ENCODE peak calls at places on chromosomes 3 and 15, in six cellular contexts. M is epithelial cell of esophagus, K is PC-3, G is sigmoid colon, V is hypothalamus, T is BJ. E is an unnamed sample.

GRCh38 chr15:33292718-33293307 is 18.0 kb upstream of the RYR3 start:
- DNase-seq in M (peak), K (peak), T (no peak), V (peak), G (peak), E (peak)

GRCh38 chr3:41148901-41149300 is 50.4 kb upstream of the CTNNB1 start:
- DNase-seq in T (no peak), G (no peak), M (no peak), K (no peak), V (no peak), E (no peak)

GRCh38 chr15:95169701-95170459 is 938.5 kb downstream of the MCTP2 start:
- DNase-seq in T (peak), K (no peak), M (peak), V (no peak), G (peak), E (no peak)

GRCh38 chr3:170488802-170489201 is 70.1 kb downstream of the CLDN11 start:
- DNase-seq in V (no peak), K (peak), M (peak), G (no peak), T (no peak), E (no peak)

GRCh38 chr15:52481915-52482314 is 46.8 kb downstream of the MYO5A start:
- DNase-seq in K (peak), M (peak), T (peak), V (no peak), G (no peak), E (peak)

GRCh38 chr3:54841461-54841860 is 86.4 kb downstream of the LRTM1 start:
- DNase-seq in M (no peak), V (no peak), T (no peak), G (no peak), K (no peak), E (no peak)

GRCh38 chr3:124707667-124708066 is 22.6 kb upstream of the UMPS start:
- DNase-seq in M (peak), T (no peak), V (no peak), K (peak), G (no peak), E (no peak)

GRCh38 chr3:134155456-134155855 is 95.2 kb downstream of the RYK start:
- DNase-seq in M (no peak), T (no peak), K (no peak), V (no peak), G (no peak), E (no peak)

GRCh38 chr3:88574210-88574609 is 424.5 kb downstream of the C3orf38 start:
- DNase-seq in G (no peak), T (no peak), K (no peak), V (no peak), M (no peak), E (no peak)

GRCh38 chr3:17742837-17743659 is 617 bp upstream of the TBC1D5 start:
- DNase-seq in T (peak), K (no peak), V (no peak), M (no peak), G (no peak), E (no peak)

GRCh38 chr3:155323063-155323666 is 29.7 kb upstream of the STRIT1 start:
- DNase-seq in M (peak), T (peak), V (no peak), K (peak), G (no peak), E (peak)

GRCh38 chr3:67635257-67635656 is 19.2 kb downstream of the SUCLG2 start:
- DNase-seq in T (peak), G (no peak), K (peak), V (no peak), M (peak), E (peak)

GRCh38 chr3:14598143-14598569 is 53.4 kb upstream of the CCDC174 start:
- DNase-seq in V (no peak), T (no peak), K (peak), G (no peak), M (peak), E (no peak)

GRCh38 chr3:119664850-119665379 is 4.5 kb upstream of the POPDC2 start:
- DNase-seq in T (no peak), M (peak), V (no peak), G (no peak), K (peak), E (no peak)

GRCh38 chr3:49713336-49714105 is 6.0 kb downstream of the AMIGO3 start:
- DNase-seq in T (no peak), V (no peak), M (no peak), G (peak), K (no peak), E (no peak)

GRCh38 chr3:151556591-151556990 is 95.7 kb upstream of the IGSF10 start:
- DNase-seq in K (no peak), G (no peak), M (no peak), V (no peak), T (no peak), E (no peak)

GRCh38 chr3:72309626-72310025 is 524.7 kb upstream of the PROK2 start:
- DNase-seq in V (no peak), K (no peak), G (no peak), M (no peak), T (no peak), E (no peak)

GRCh38 chr3:84959470-84960380 is 936 bp downstream of the CADM2 start:
- DNase-seq in V (no peak), T (no peak), M (no peak), G (no peak), K (no peak), E (no peak)

GRCh38 chr15:46265664-46266063 is 630.8 kb downstream of the SQOR start:
- DNase-seq in V (no peak), G (no peak), T (no peak), K (no peak), M (no peak), E (no peak)

GRCh38 chr3:12334786-12335185 is 45.9 kb downstream of the PPARG start:
- DNase-seq in M (no peak), T (no peak), V (no peak), G (no peak), K (no peak), E (no peak)

GRCh38 chr3:134362670-134363380 is 11.4 kb downstream of the AMOTL2 start:
- DNase-seq in V (no peak), M (no peak), T (no peak), G (peak), K (no peak), E (no peak)

GRCh38 chr15:99100245-99101173 is 4.4 kb upstream of the SYNM start:
- DNase-seq in G (peak), V (peak), M (peak), K (peak), T (no peak), E (peak)

GRCh38 chr3:63954182-63954581 is 42.0 kb upstream of the SCAANT1 start:
- DNase-seq in K (no peak), V (no peak), G (no peak), T (no peak), M (peak), E (no peak)

GRCh38 chr15:63908986-63909385 is 75.2 kb upstream of the HERC1 start:
- DNase-seq in G (no peak), K (peak), T (peak), M (peak), V (no peak), E (no peak)

GRCh38 chr3:11601446-11602241 is 42.1 kb downstream of the VGLL4 start:
- DNase-seq in M (no peak), T (no peak), K (peak), V (no peak), G (peak), E (no peak)

GRCh38 chr15:29672446-29672845 is 149.8 kb downstream of the TJP1 start:
- DNase-seq in M (no peak), K (no peak), V (no peak), G (no peak), T (no peak), E (no peak)

GRCh38 chr3:149812165-149812605 is 830 bp upstream of the RNF13 start:
- DNase-seq in V (no peak), G (no peak), K (no peak), T (no peak), M (no peak), E (no peak)

GRCh38 chr3:41411065-41411464 is 211.8 kb downstream of the CTNNB1 start:
- DNase-seq in K (no peak), G (no peak), M (no peak), V (no peak), T (no peak), E (no peak)

GRCh38 chr3:177603137-177603603 is 405.9 kb upstream of the TBL1XR1 start:
- DNase-seq in G (no peak), T (no peak), M (no peak), V (no peak), K (no peak), E (no peak)

GRCh38 chr15:35958021-35958420 is 412.1 kb upstream of the DPH6 start:
- DNase-seq in T (no peak), V (no peak), K (peak), G (no peak), M (peak), E (no peak)

GRCh38 chr3:36488077-36488789 is 107.9 kb downstream of the STAC start:
- DNase-seq in V (no peak), K (no peak), G (no peak), M (peak), T (no peak), E (no peak)

GRCh38 chr3:190345878-190346277 is 23.6 kb upstream of the CLDN1 start:
- DNase-seq in V (no peak), T (no peak), K (no peak), G (no peak), M (peak), E (no peak)

GRCh38 chr3:113606539-113607218 is 74.3 kb downstream of the SIDT1 start:
- DNase-seq in V (no peak), G (no peak), T (no peak), M (no peak), K (no peak), E (no peak)

GRCh38 chr3:134249935-134250716 is 533 bp downstream of the RYK start:
- DNase-seq in V (peak), M (peak), T (no peak), G (peak), K (peak), E (no peak)

GRCh38 chr3:155362808-155363689 is 69.6 kb upstream of the STRIT1 start:
- DNase-seq in K (no peak), M (no peak), G (no peak), T (no peak), V (no peak), E (no peak)

GRCh38 chr3:121574449-121574848 is 6.7 kb downstream of the ARGFX start:
- DNase-seq in V (no peak), G (no peak), M (peak), K (peak), T (no peak), E (no peak)

GRCh38 chr3:38493019-38493418 is 3.1 kb upstream of the EXOG start:
- DNase-seq in T (no peak), K (no peak), G (no peak), V (no peak), M (peak), E (peak)

GRCh38 chr3:179398574-179399249 is 51.2 kb downstream of the MFN1 start:
- DNase-seq in M (no peak), G (no peak), T (peak), V (no peak), K (no peak), E (no peak)

GRCh38 chr15:70617076-70617910 is 146.1 kb downstream of the UACA start:
- DNase-seq in M (no peak), K (peak), G (no peak), T (no peak), V (no peak), E (no peak)